ENCODE peak calls at places on chromosomes 13 and 19, in ten cellular contexts. H is nephron progenitor cell; L is fibroblast of the aortic adventitia; A is CD8-positive, alpha-beta T cell; D is astrocyte of the spinal cord; Z is H1; Y is cardiac muscle cell; V is CD4-positive, alpha-beta T cell; C is left ventricle myocardium inferior; W is GM10248. K is an unnamed sample.

GRCh38 chr19:41588497-41589209 is 12.7 kb downstream of the CEACAM21 start:
- DNase-seq in A (peak; percentile 26), W (peak; percentile 45), D (peak; percentile 19), Y (peak; percentile 59), L (peak; percentile 32), C (no peak), V (no peak), H (peak; percentile 67), Z (no peak), K (no peak)

GRCh38 chr13:39322836-39323585 is 280.0 kb downstream of the LHFPL6 start:
- DNase-seq in L (no peak), A (no peak), Y (peak; percentile 46), Z (no peak), C (no peak), V (no peak), D (no peak), W (no peak), H (no peak), K (no peak)

GRCh38 chr19:33677745-33678426 is 56.1 kb downstream of the CHST8 start:
- DNase-seq in C (no peak), Y (peak; percentile 59), Z (no peak), W (no peak), A (no peak), L (no peak), D (no peak), H (peak; percentile 65), V (no peak), K (no peak)

GRCh38 chr13:106597190-106597589 is 29.3 kb upstream of the ARGLU1 start:
- DNase-seq in L (peak; percentile 48), D (no peak), Y (no peak), V (no peak), Z (no peak), C (peak; percentile 77), W (no peak), A (no peak), H (no peak), K (no peak)

GRCh38 chr13:73090116-73090811 is 31.5 kb downstream of the KLF5 start:
- DNase-seq in A (no peak), V (no peak), W (no peak), C (no peak), H (no peak), L (peak; percentile 69), Y (no peak), Z (peak; percentile 60), D (peak; percentile 83), K (no peak)

GRCh38 chr13:24348797-24349515 is 39.6 kb downstream of the C1QTNF9 start:
- DNase-seq in H (no peak), V (no peak), W (no peak), D (no peak), Z (no peak), C (no peak), Y (no peak), L (no peak), A (no peak), K (peak; percentile 89)

GRCh38 chr13:85148009-85148408 is 651.2 kb downstream of the SLITRK6 start:
- DNase-seq in C (no peak), Z (no peak), A (no peak), H (no peak), V (no peak), W (no peak), L (no peak), D (peak; percentile 11), Y (peak; percentile 26), K (no peak)

GRCh38 chr13:34578471-34578870 is 363.6 kb upstream of the NBEA start:
- DNase-seq in L (no peak), W (no peak), A (no peak), Y (no peak), Z (no peak), D (no peak), C (no peak), H (no peak), V (no peak), K (no peak)

GRCh38 chr19:15195987-15196682 is 4.7 kb downstream of the NOTCH3 start:
- DNase-seq in V (no peak), Z (no peak), A (no peak), Y (peak; percentile 53), H (peak; percentile 49), C (no peak), D (no peak), L (no peak), W (no peak), K (peak; percentile 93)

GRCh38 chr19:8023371-8023770 is 17.9 kb upstream of the ELAVL1 start:
- DNase-seq in V (no peak), Z (no peak), W (no peak), H (no peak), Y (no peak), L (peak; percentile 14), D (no peak), A (no peak), C (no peak), K (no peak)

GRCh38 chr13:23959231-23959862 is 62.0 kb upstream of the C1QTNF9B start:
- DNase-seq in W (no peak), L (peak; percentile 34), D (peak; percentile 46), A (no peak), Z (no peak), Y (no peak), V (no peak), H (no peak), C (no peak), K (no peak)

GRCh38 chr13:55948175-55948574 is 1192.5 kb upstream of the PRR20A start:
- DNase-seq in Z (no peak), L (no peak), A (no peak), V (no peak), H (no peak), C (no peak), Y (no peak), W (no peak), D (no peak), K (no peak)

GRCh38 chr13:87259479-87260083 is 411.6 kb upstream of the SLITRK5 start:
- DNase-seq in A (no peak), L (no peak), W (no peak), Y (peak; percentile 24), C (no peak), V (no peak), D (no peak), H (peak; percentile 41), Z (no peak), K (no peak)
- TF ChIP-seq CTCF in A (no peak), L (peak; percentile 16), W (peak; percentile 4), Y (no peak), C (peak; percentile 24), V (no peak), D (peak; percentile 47), H (peak; percentile 47), Z (peak; percentile 45), K (no peak)

GRCh38 chr13:81929988-81930387 is 1589.1 kb upstream of the SPRY2 start:
- DNase-seq in D (peak; percentile 26), Y (peak; percentile 70), Z (no peak), V (no peak), H (no peak), A (no peak), L (no peak), C (no peak), W (no peak), K (no peak)

GRCh38 chr13:81927347-81927746 is 1586.4 kb upstream of the SPRY2 start:
- DNase-seq in V (no peak), A (no peak), D (no peak), L (no peak), W (no peak), H (no peak), Z (no peak), C (no peak), Y (peak; percentile 35), K (no peak)
- TF ChIP-seq CTCF in V (no peak), A (no peak), D (peak; percentile 7), L (no peak), W (no peak), H (peak; percentile 17), Z (peak; percentile 5), C (no peak), Y (no peak), K (no peak)

GRCh38 chr13:52450793-52451116 is 321 bp upstream of the VPS36 start:
- DNase-seq in D (no peak), Y (no peak), W (no peak), V (no peak), Z (no peak), C (no peak), H (no peak), A (no peak), L (no peak), K (no peak)
- TF ChIP-seq CTCF in D (no peak), Y (no peak), W (no peak), V (peak; percentile 57), Z (no peak), C (no peak), H (peak; percentile 13), A (peak; percentile 71), L (no peak), K (peak; percentile 1)

DNA sequence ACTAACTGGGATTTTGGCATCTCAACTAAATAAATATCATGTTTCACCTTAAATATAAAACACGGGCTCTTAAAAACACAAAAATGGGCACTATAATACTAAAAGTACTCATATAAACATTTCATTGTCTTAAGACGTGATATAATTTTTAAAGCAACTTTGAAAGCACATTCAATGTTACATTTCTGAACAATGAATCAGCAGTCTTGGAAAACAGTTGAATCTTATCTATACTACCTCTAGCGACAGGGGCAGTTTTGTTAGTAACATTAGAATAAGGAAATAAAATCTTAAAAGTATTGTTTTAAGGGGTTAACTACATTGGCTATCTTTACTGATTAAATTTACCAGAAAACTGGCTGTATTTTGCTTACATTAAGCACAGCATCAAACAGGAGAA is 156.9 kb downstream of the UGGT2 start:
- DNase-seq in V (no peak), D (peak; percentile 36), C (no peak), Z (no peak), W (no peak), H (no peak), Y (no peak), L (peak; percentile 69), A (no peak), K (no peak)
- TF ChIP-seq CTCF in V (no peak), D (no peak), C (no peak), Z (no peak), W (no peak), H (no peak), Y (no peak), L (no peak), A (no peak), K (no peak)